ENCODE peak calls at places on chromosomes 4 and X, in five cellular contexts. C is fibroblast of lung, U is left lung, P is gastrocnemius medialis, K is cardiac muscle cell. B is an unnamed sample.

GRCh38 chr4:188778880-188779279 is 639.6 kb downstream of the TRIML1 start:
- DNase-seq in C (peak; percentile 0), U (no peak), P (no peak), K (no peak), B (no peak)

GRCh38 chrX:16882702-16883486 is 12.7 kb upstream of the RBBP7 start:
- DNase-seq in C (peak; percentile 52), U (peak; percentile 69), P (peak; percentile 33), K (peak; percentile 73), B (peak; percentile 61)

GRCh38 chrX:20228245-20228644 is 38.5 kb downstream of the RPS6KA3 start:
- DNase-seq in C (no peak), U (no peak), P (no peak), K (no peak), B (no peak)

GRCh38 chrX:104255465-104255864 is 732 bp upstream of the ESX1 start:
- DNase-seq in C (no peak), U (no peak), P (no peak), K (no peak), B (no peak)

GRCh38 chr4:7928711-7929505 is 10.8 kb downstream of the AFAP1 start:
- DNase-seq in C (no peak), U (no peak), P (peak; percentile 38), K (no peak), B (no peak)

GRCh38 chr4:13445841-13446790 is 38.0 kb downstream of the RAB28 start:
- DNase-seq in C (no peak), U (no peak), P (no peak), K (no peak), B (no peak)

GRCh38 chr4:176185068-176185467 is 10.3 kb downstream of the SPATA4 start:
- DNase-seq in C (peak; percentile 76), U (no peak), P (peak; percentile 45), K (peak; percentile 42), B (no peak)

GRCh38 chr4:25769251-25769650 is 93.5 kb downstream of the SEL1L3 start:
- DNase-seq in C (peak; percentile 33), U (no peak), P (peak; percentile 4), K (peak; percentile 53), B (no peak)

GRCh38 chrX:111005151-111005550 is 90.8 kb upstream of the PAK3 start:
- DNase-seq in C (no peak), U (no peak), P (no peak), K (no peak), B (no peak)

GRCh38 chrX:54439967-54440871 is at the start of gene TSR2:
- DNase-seq in C (peak; percentile 88), U (peak; percentile 89), P (peak; percentile 63), K (peak; percentile 90), B (peak; percentile 87)

GRCh38 chr4:151638295-151638858 is 122.4 kb downstream of the GATB start:
- DNase-seq in C (no peak), U (no peak), P (no peak), K (no peak), B (no peak)

GRCh38 chrX:41728125-41728524 is 4.1 kb downstream of the GPR82 start:
- DNase-seq in C (no peak), U (no peak), P (no peak), K (no peak), B (no peak)

GRCh38 chr4:38860788-38861424 is 4.3 kb upstream of the TLR6 start:
- DNase-seq in C (no peak), U (no peak), P (no peak), K (peak; percentile 59), B (no peak)

GRCh38 chr4:146029147-146029546 is 90.5 kb upstream of the ZNF827 start:
- DNase-seq in C (peak; percentile 35), U (no peak), P (no peak), K (no peak), B (no peak)

GRCh38 chr4:80309301-80310004 is 26.1 kb upstream of the CFAP299 start:
- DNase-seq in C (peak; percentile 97), U (no peak), P (no peak), K (peak; percentile 85), B (no peak)

GRCh38 chr4:80311130-80311529 is 24.4 kb upstream of the CFAP299 start:
- DNase-seq in C (no peak), U (no peak), P (no peak), K (peak; percentile 53), B (no peak)

GRCh38 chr4:80313627-80314026 is 21.9 kb upstream of the CFAP299 start:
- DNase-seq in C (no peak), U (no peak), P (no peak), K (no peak), B (no peak)

GRCh38 chr4:80308466-80308822 is 27.1 kb upstream of the CFAP299 start:
- DNase-seq in C (no peak), U (no peak), P (no peak), K (no peak), B (no peak)

GRCh38 chr4:80312124-80312523 is 23.4 kb upstream of the CFAP299 start:
- DNase-seq in C (no peak), U (no peak), P (no peak), K (no peak), B (no peak)
- TF ChIP-seq CTCF in C (no peak), U (no peak), P (no peak), K (no peak), B (no peak)

DNA sequence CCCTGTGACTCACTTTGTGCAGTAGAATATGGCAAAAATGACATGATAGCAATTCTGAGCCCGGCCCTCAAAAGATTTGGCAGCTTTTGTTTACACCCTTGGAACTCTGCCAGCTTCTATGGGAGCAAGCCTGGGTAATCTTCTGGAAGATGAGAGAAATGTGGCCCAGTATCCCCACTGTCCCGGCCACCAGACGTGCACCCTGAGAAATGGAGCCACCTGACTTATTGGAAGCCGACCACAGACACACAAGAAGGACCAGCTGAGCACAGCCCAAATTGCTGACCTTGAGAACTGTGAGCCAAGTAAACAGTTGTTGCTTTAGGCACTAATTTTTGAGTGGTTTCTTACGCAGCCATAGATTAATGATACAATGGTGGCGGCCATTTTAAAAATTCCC is 197.0 kb downstream of the STIM2 start:
- DNase-seq in C (no peak), U (no peak), P (no peak), K (no peak), B (no peak)
- H3K4me3 ChIP-seq in C (no peak overlapping the region), U (no peak overlapping the region), P (no peak overlapping the region), K (no peak overlapping the region), B (no peak overlapping the region)

GRCh38 chrX:43718081-43718480 is 62.0 kb downstream of the MAOA start:
- DNase-seq in C (no peak), U (no peak), P (no peak), K (no peak), B (no peak)

GRCh38 chrX:43717161-43717560 is 61.1 kb downstream of the MAOA start:
- DNase-seq in C (no peak), U (no peak), P (no peak), K (no peak), B (no peak)

GRCh38 chrX:43720082-43720481 is 64.0 kb downstream of the MAOA start:
- DNase-seq in C (no peak), U (no peak), P (no peak), K (no peak), B (no peak)

GRCh38 chrX:43718546-43718945 is 62.4 kb downstream of the MAOA start:
- DNase-seq in C (no peak), U (no peak), P (no peak), K (no peak), B (no peak)

GRCh38 chrX:43718956-43719355 is 62.9 kb downstream of the MAOA start:
- DNase-seq in C (no peak), U (no peak), P (no peak), K (no peak), B (no peak)
- H3K27me3 ChIP-seq in C (peaks cover 3% of the 10 kb centered on the region), U (no peaks in the 10 kb centered on the region), P (no peaks in the 10 kb centered on the region), K (no peaks in the 10 kb centered on the region), B (no peaks in the 10 kb centered on the region)

GRCh38 chrX:23937100-23937499 is 29.3 kb downstream of the CXorf58 start:
- DNase-seq in C (no peak), U (no peak), P (no peak), K (no peak), B (no peak)
- TF ChIP-seq CTCF in C (no peak), U (no peak), P (no peak), K (no peak), B (no peak)

GRCh38 chr4:97121493-97121892 is 1021.8 kb downstream of the STPG2 start:
- DNase-seq in C (no peak), U (no peak), P (no peak), K (no peak), B (no peak)
- H3K4me3 ChIP-seq in C (no peak overlapping the region), U (no peak overlapping the region), P (no peak overlapping the region), K (no peak overlapping the region), B (no peak overlapping the region)

GRCh38 chr4:6195602-6196319 is 4.6 kb downstream of the JAKMIP1 start:
- DNase-seq in C (no peak), U (no peak), P (no peak), K (no peak), B (no peak)

GRCh38 chr4:6197433-6198174 is 2.7 kb downstream of the JAKMIP1 start:
- DNase-seq in C (no peak), U (no peak), P (no peak), K (no peak), B (no peak)

GRCh38 chr4:6196324-6196723 is 4.0 kb downstream of the JAKMIP1 start:
- DNase-seq in C (no peak), U (no peak), P (no peak), K (no peak), B (no peak)

GRCh38 chr4:6198278-6198677 is 2.1 kb downstream of the JAKMIP1 start:
- DNase-seq in C (no peak), U (no peak), P (no peak), K (no peak), B (no peak)

GRCh38 chr4:6196871-6197270 is 3.5 kb downstream of the JAKMIP1 start:
- DNase-seq in C (no peak), U (no peak), P (no peak), K (no peak), B (no peak)
- H3K27me3 ChIP-seq in C (peaks cover 7% of the 10 kb centered on the region), U (peaks cover 24% of the 10 kb centered on the region), P (peaks cover 40% of the 10 kb centered on the region), K (peaks cover 29% of the 10 kb centered on the region), B (peaks cover 4% of the 10 kb centered on the region)

GRCh38 chrX:106039920-106040319 is 1.4 kb upstream of the SERPINA7 start:
- DNase-seq in C (no peak), U (no peak), P (no peak), K (peak; percentile 21), B (no peak)
- TF ChIP-seq CTCF in C (peak; percentile 23), U (peak; percentile 16), P (no peak), K (peak; percentile 29), B (no peak)